ENCODE peak calls at places on chromosomes 7 and 10, in four cellular contexts. Z, Q, W and B are unnamed samples.

GRCh38 chr7:133857376-133858119 is 269.6 kb upstream of the LRGUK start:
- DNase-seq in W (no peak), Z (no peak), Q (no peak), B (no peak)

GRCh38 chr7:151754142-151754590 is 122.7 kb downstream of the PRKAG2 start:
- DNase-seq in Q (peak), Z (no peak), W (peak), B (peak)

GRCh38 chr7:128908750-128909385 is 1.6 kb downstream of the KCP start:
- DNase-seq in Q (no peak), Z (no peak), W (no peak), B (peak)

GRCh38 chr7:157519798-157520244 is 183.0 kb downstream of the DNAJB6 start:
- DNase-seq in W (no peak), Z (no peak), Q (no peak), B (no peak)

GRCh38 chr10:28171468-28172235 is 131.2 kb downstream of the MPP7 start:
- DNase-seq in W (no peak), Q (no peak), Z (no peak), B (no peak)

GRCh38 chr7:74183653-74184450 is 9.7 kb downstream of the EIF4H start:
- DNase-seq in Z (no peak), Q (peak), W (no peak), B (peak)

GRCh38 chr10:61749271-61749670 is 86.5 kb downstream of the CABCOCO1 start:
- DNase-seq in Z (no peak), W (no peak), Q (no peak), B (no peak)

GRCh38 chr7:75565129-75565528 is 73.0 kb downstream of the SPDYE5 start:
- DNase-seq in W (no peak), Z (no peak), Q (no peak), B (peak)

GRCh38 chr7:142874837-142875236 is 10.7 kb downstream of the TRPV6 start:
- DNase-seq in Z (no peak), W (no peak), Q (no peak), B (no peak)

GRCh38 chr7:139720705-139721231 is 57.0 kb downstream of the HIPK2 start:
- DNase-seq in Z (no peak), Q (no peak), W (no peak), B (no peak)

GRCh38 chr7:99293167-99293566 is 20.5 kb downstream of the MYH16 start:
- DNase-seq in W (no peak), Q (no peak), Z (no peak), B (no peak)

GRCh38 chr10:131400518-131400917 is 89.0 kb upstream of the TCERG1L start:
- DNase-seq in Z (no peak), W (no peak), Q (no peak), B (no peak)

GRCh38 chr10:47025540-47026300 is 114.5 kb downstream of the PTPN20 start:
- DNase-seq in Z (no peak), W (no peak), Q (no peak), B (peak)

GRCh38 chr10:25753776-25754175 is 180.3 kb upstream of the MYO3A start:
- DNase-seq in W (no peak), Q (no peak), Z (no peak), B (no peak)

GRCh38 chr10:102312683-102313082 is 67.4 kb downstream of the GBF1 start:
- DNase-seq in W (no peak), Z (no peak), Q (no peak), B (no peak)

GRCh38 chr10:36671607-36672006 is 453.8 kb upstream of the ANKRD30A start:
- DNase-seq in W (no peak), Z (no peak), Q (no peak), B (no peak)

GRCh38 chr7:100353685-100354330 is 4.1 kb upstream of the PILRB start:
- DNase-seq in W (no peak), Q (no peak), Z (no peak), B (no peak)

GRCh38 chr7:16417958-16418357 is 3.4 kb downstream of the CRPPA start:
- DNase-seq in Q (no peak), W (no peak), Z (no peak), B (no peak)

GRCh38 chr10:90775351-90776028 is 82.3 kb downstream of the HTR7 start:
- DNase-seq in W (no peak), Z (peak), Q (no peak), B (no peak)

GRCh38 chr7:44058759-44059218 is 6.6 kb downstream of the PGAM2 start:
- DNase-seq in W (no peak), Q (no peak), Z (no peak), B (no peak)

GRCh38 chr10:102514487-102515311 is 10.9 kb downstream of the SUFU start:
- DNase-seq in Z (no peak), W (no peak), Q (no peak), B (no peak)

GRCh38 chr10:117638664-117639200 is 96.2 kb downstream of the EMX2 start:
- DNase-seq in Q (no peak), Z (no peak), W (no peak), B (no peak)

GRCh38 chr10:113854757-113855626 is 531 bp downstream of the NHLRC2 start:
- DNase-seq in Z (no peak), Q (peak), W (no peak), B (peak)

GRCh38 chr7:122588621-122589020 is 110.3 kb downstream of the RNF133 start:
- DNase-seq in W (no peak), Q (no peak), Z (no peak), B (no peak)

GRCh38 chr7:6320791-6321190 is 48.4 kb upstream of the CYTH3 start:
- DNase-seq in W (no peak), Z (no peak), Q (no peak), B (no peak)

GRCh38 chr7:142012825-142013506 is 17.3 kb downstream of the MGAM start:
- DNase-seq in Q (no peak), Z (no peak), W (no peak), B (no peak)

GRCh38 chr7:143417734-143418378 is 9.2 kb upstream of the EPHA1 start:
- DNase-seq in Z (no peak), Q (no peak), W (no peak), B (no peak)

GRCh38 chr7:66055321-66055956 is 20.2 kb upstream of the ASL start:
- DNase-seq in W (no peak), Q (no peak), Z (peak), B (no peak)

GRCh38 chr10:25865267-25865666 is 68.8 kb upstream of the MYO3A start:
- DNase-seq in W (no peak), Q (no peak), Z (no peak), B (no peak)

GRCh38 chr10:47260505-47261111 is 39.4 kb upstream of the GDF10 start:
- DNase-seq in Q (no peak), Z (no peak), W (no peak), B (peak)

GRCh38 chr7:11786186-11786585 is 45.8 kb downstream of the THSD7A start:
- DNase-seq in Z (no peak), Q (no peak), W (peak), B (no peak)

GRCh38 chr7:46754135-46754730 is 827.7 kb downstream of the TNS3 start:
- DNase-seq in Z (no peak), Q (no peak), W (no peak), B (no peak)

GRCh38 chr10:93124580-93125318 is 51.1 kb downstream of the CYP26A1 start:
- DNase-seq in Q (no peak), Z (peak), W (no peak), B (no peak)

GRCh38 chr10:55374060-55374459 is 573.0 kb upstream of the PCDH15 start:
- DNase-seq in W (no peak), Z (no peak), Q (no peak), B (no peak)

GRCh38 chr7:92006046-92006445 is 65.4 kb downstream of the AKAP9 start:
- DNase-seq in Q (no peak), Z (no peak), W (no peak), B (no peak)

GRCh38 chr7:149477494-149478443 is 16.9 kb upstream of the ZNF777 start:
- DNase-seq in Z (no peak), Q (no peak), W (no peak), B (no peak)

GRCh38 chr10:67923551-67923950 is 39.1 kb downstream of the SIRT1 start:
- DNase-seq in Q (no peak), W (no peak), Z (no peak), B (no peak)

GRCh38 chr10:43078175-43078985 is 1.5 kb downstream of the RET start:
- DNase-seq in W (no peak), Z (no peak), Q (no peak), B (peak)

GRCh38 chr10:126160971-126161630 is 227.2 kb downstream of the ADAM12 start:
- DNase-seq in Q (no peak), W (no peak), Z (no peak), B (no peak)
- TF ChIP-seq NRF1 in Q (no peak), W (no peak), Z (no peak), B (no peak)

GRCh38 chr10:110535958-110536891 is 31.3 kb upstream of the SMC3 start:
- DNase-seq in Z (peak), Q (no peak), W (no peak), B (no peak)
- TF ChIP-seq NRF1 in Z (no peak), Q (no peak), W (no peak), B (no peak)

DNA sequence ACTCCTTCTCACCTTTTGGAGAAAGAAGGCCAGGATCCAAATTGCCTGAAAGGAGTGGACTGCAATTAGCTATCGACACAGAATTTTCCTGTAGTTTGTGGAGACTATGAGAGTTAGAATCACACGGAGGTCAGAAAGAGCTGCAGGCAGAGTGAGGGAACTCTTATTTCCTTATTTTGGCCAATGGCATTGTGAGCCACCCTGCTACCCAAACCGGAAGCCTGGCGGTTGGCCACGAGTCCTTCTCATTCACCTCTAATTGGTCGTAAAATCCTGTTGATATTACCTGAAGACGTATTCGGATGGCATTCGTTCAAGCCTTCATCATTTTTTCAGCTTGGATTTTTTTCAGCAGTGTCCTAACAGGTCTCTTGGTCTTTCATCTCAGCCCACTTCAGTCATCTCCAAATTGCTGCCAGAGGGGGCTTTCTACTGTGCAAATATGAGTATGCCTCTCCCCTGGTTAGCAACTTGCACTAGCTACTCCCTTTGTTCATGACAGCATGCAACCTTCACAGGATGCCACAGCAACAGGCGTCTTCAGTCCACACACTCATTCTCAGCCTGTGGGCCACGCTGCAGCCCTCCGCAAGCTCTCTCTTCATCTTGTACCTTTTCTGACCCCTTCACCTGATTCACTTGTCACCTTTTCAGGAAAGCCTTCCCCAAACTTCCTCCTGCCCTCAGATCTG is 66.9 kb downstream of the GATA3 start:
- DNase-seq in W (no peak), Q (no peak), Z (no peak), B (no peak)
- TF ChIP-seq NRF1 in W (no peak), Q (no peak), Z (no peak), B (no peak)

GRCh38 chr10:97325754-97326153 is 6.7 kb downstream of the FRAT1 start:
- DNase-seq in W (no peak), Z (no peak), Q (no peak), B (no peak)

GRCh38 chr10:97328646-97329453 is 5.7 kb downstream of the FRAT2 start:
- DNase-seq in W (no peak), Z (no peak), Q (no peak), B (no peak)

GRCh38 chr10:97332586-97333350 is 1.8 kb downstream of the FRAT2 start:
- DNase-seq in Q (peak), Z (no peak), W (no peak), B (no peak)

GRCh38 chr10:97331304-97331703 is 3.2 kb downstream of the FRAT2 start:
- DNase-seq in W (no peak), Q (no peak), Z (no peak), B (no peak)

DNA sequence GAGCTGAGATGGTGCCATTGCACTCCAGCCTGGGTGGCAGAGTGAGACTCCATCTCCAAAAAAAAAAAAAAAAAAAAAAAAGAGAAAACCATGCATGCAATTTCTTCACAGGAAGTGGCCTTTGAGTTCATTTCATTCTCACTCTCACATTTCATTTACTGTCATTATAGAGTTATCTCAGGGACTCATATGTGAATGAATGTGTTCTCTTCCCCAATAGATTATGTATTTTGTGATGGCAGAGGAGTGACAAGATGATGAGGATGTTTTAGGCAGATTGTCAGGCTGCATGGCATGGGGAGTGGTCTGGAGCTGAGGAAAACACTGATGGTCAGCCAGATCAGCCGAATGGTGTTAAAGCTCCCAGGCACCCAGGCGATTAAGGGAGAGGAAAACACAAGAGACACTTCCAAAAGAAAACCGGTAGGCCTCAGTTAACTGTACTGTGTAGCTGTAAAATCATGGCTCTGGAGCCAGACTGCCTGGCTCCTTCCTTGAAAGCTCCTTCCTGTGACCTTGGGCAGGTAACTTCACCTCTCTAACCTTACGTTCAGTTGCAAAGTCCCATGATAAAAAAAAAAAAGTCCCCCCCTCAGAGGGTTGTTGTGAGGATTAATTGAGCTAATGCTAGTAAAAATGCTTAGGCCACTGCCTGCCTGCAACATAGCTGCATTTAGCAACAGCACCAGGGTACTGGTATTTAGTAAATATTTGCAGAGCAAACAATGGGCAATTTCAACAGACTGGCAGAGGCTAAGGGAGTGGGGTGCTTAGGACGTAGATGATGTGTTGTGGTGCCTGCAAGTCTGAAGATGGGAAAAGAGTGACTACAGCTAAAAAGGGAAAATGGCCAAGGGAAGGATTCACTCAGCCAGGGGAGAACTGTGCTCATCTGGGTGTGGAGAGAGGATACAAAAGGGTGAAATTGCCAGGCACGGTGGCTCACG is 6.9 kb downstream of the FRAT2 start:
- DNase-seq in Q (no peak), Z (no peak), W (no peak), B (no peak)
- TF ChIP-seq NRF1 in Q (no peak), Z (no peak), W (no peak), B (no peak)

GRCh38 chr7:112414855-112415490 is 35.3 kb upstream of the IFRD1 start:
- DNase-seq in W (no peak), Z (no peak), Q (peak), B (peak)
- TF ChIP-seq NRF1 in W (no peak), Z (no peak), Q (no peak), B (no peak)

DNA sequence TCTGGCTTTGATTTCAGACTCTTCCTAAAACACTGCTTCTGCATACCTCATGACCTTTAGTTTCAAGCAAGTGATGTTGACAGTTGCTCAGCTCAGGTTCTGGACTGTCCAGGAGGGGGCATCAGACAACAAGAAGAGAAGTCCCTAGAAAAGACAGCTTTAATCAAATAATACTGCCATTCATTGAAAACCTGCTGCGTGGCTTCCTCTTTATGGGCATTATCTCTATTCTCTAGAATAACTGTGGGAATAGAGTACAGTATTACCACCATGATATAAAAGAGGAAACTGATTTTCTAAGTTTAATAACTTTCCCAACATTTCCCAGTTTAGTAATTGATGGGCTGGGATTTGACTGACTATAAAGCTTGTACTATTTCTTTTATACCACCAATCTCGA is 170.4 kb downstream of the SNX13 start:
- DNase-seq in Q (peak), W (peak), Z (no peak), B (peak)
- TF ChIP-seq NRF1 in Q (no peak), W (no peak), Z (no peak), B (no peak)

DNA sequence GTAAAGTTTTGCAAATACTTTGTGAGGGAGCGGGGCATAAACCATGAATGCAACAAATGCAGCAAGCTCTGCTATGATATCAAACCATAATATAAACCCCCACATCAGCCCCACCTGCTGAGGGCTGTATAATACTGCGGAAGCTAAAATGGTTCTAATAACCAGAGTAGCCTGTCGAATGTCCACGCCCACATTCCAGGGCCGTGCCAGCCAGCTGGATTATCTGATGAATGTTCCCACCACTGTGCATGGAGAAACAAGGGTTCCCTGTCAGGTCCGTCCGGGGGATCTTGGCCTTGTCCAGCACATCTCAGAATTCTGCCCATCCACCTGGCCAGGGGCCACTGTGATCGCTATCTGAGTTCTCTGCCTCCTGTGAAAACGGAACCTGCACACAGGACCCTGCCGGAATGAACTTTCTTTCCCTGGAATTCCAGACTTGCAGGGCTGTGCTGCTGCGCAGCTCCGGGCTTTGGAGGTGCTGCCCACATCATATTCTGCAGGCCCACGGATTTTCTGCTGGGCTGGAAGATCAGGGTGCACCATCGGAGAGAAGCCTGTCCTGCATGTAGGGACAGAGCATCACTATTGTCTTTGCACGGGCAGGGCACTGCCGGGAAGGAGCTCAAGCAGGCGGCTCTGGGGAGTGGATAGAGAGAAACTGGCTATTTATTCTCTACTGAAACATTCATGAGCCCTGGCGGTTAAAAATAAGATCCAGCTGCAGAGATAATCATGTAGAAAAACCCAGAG is 77.0 kb upstream of the GNA12 start:
- DNase-seq in Z (no peak), W (no peak), Q (peak), B (peak)
- TF ChIP-seq NRF1 in Z (no peak), W (no peak), Q (no peak), B (no peak)